ENCODE peak calls at places on chromosomes 13 and 19, in ten cellular contexts. I is right atrium auricular region; J is CD8-positive, alpha-beta memory T cell; Z is DMS 273 treated with DMSO at 0.1 percent for 48 hours; G is T-helper 1 cell; N is tibial artery; P is stomach; A is T follicular helper cell; L is stimulated activated CD8-positive, alpha-beta memory T cell treated with anti-CD3 and anti-CD28 coated beads, Interleukin-12 subunit alpha, Interleukin-12 subunit beta, amount 100 ng/mL, for 1 hour; O is stimulated activated CD4-positive, alpha-beta T cell treated with anti-CD3 and anti-CD28 coated beads, Interleukin-15, amount 100 ng/mL, for 24 hours. M is an unnamed sample.

GRCh38 chr13:26983533-26984315 is 187.9 kb downstream of the USP12 start:
- DNase-seq in I (no peak), J (no peak), Z (no peak), G (peak), N (no peak), P (no peak), A (no peak), L (no peak), O (no peak), M (no peak)

GRCh38 chr13:73056054-73056962 is 2.5 kb upstream of the KLF5 start:
- DNase-seq in I (no peak), J (no peak), Z (no peak), G (no peak), N (no peak), P (no peak), A (no peak), L (no peak), O (no peak), M (no peak)

GRCh38 chr13:113420833-113421600 is 32.3 kb downstream of the ADPRHL1 start:
- DNase-seq in I (no peak), J (no peak), Z (no peak), G (no peak), N (no peak), P (no peak), A (no peak), L (no peak), O (peak), M (no peak)

GRCh38 chr19:13152854-13153626 is 2.8 kb downstream of the IER2 start:
- DNase-seq in I (peak), J (peak), Z (peak), G (peak), N (peak), P (peak), A (peak), L (peak), O (peak), M (peak)

GRCh38 chr19:42577016-42577415 is 17.7 kb downstream of the CEACAM8 start:
- DNase-seq in I (no peak), J (no peak), Z (no peak), G (no peak), N (no peak), P (no peak), A (no peak), L (no peak), O (no peak), M (no peak)

GRCh38 chr19:43738780-43739211 is 16.0 kb downstream of the SMG9 start:
- DNase-seq in I (no peak), J (no peak), Z (no peak), G (no peak), N (no peak), P (peak), A (no peak), L (no peak), O (no peak), M (no peak)

GRCh38 chr13:113669871-113670341 is 2.9 kb downstream of the GRK1 start:
- DNase-seq in I (no peak), J (no peak), Z (no peak), G (no peak), N (peak), P (peak), A (no peak), L (no peak), O (no peak), M (no peak)

GRCh38 chr13:26719356-26719945 is 41.1 kb downstream of the GPR12 start:
- DNase-seq in I (peak), J (no peak), Z (no peak), G (no peak), N (no peak), P (no peak), A (no peak), L (no peak), O (no peak), M (no peak)

GRCh38 chr13:112842343-112842856 is 126.6 kb upstream of the MCF2L start:
- DNase-seq in I (peak), J (no peak), Z (no peak), G (peak), N (peak), P (no peak), A (no peak), L (no peak), O (no peak), M (peak)

GRCh38 chr19:13172335-13173128 is 22.3 kb downstream of the IER2 start:
- DNase-seq in I (peak), J (peak), Z (peak), G (peak), N (peak), P (peak), A (peak), L (peak), O (peak), M (no peak)

GRCh38 chr13:25046274-25046984 is 49.5 kb upstream of the PABPC3 start:
- DNase-seq in I (no peak), J (no peak), Z (no peak), G (no peak), N (no peak), P (no peak), A (no peak), L (no peak), O (no peak), M (no peak)

M was measured in stromal cell of bone marrow.